ENCODE peak calls at places on chromosomes 5 and 9, in nine cellular contexts. P, J, U, X, V, L, F, N and D are unnamed samples.
A peak's percentile ranks its signal among the peaks of the same experiment; 100 is the strongest.

GRCh38 chr5:159936686-159937329 is 20.5 kb downstream of the ADRA1B start:
- DNase-seq in P (no peak), J (no peak), U (no peak), X (no peak), V (no peak), L (no peak), F (no peak), N (no peak), D (no peak)

GRCh38 chr5:61953913-61954312 is 352.1 kb upstream of the KIF2A start:
- DNase-seq in P (no peak), J (no peak), U (no peak), X (no peak), V (no peak), L (no peak), F (no peak), N (no peak), D (no peak)

GRCh38 chr5:152246401-152246800 is 158.7 kb downstream of the NMUR2 start:
- DNase-seq in P (no peak), J (no peak), U (no peak), X (no peak), V (no peak), L (no peak), F (no peak), N (no peak), D (peak; percentile 6)

GRCh38 chr5:96114736-96115466 is 153.2 kb upstream of the ELL2 start:
- DNase-seq in P (peak; percentile 60), J (no peak), U (peak; percentile 49), X (no peak), V (no peak), L (no peak), F (no peak), N (no peak), D (no peak)

GRCh38 chr5:79011219-79011836 is 26.2 kb upstream of the ARSB start:
- DNase-seq in P (peak; percentile 86), J (no peak), U (peak; percentile 19), X (no peak), V (no peak), L (peak; percentile 8), F (no peak), N (no peak), D (no peak)

GRCh38 chr5:96336351-96336985 is 96.6 kb downstream of the PCSK1 start:
- DNase-seq in P (peak; percentile 90), J (no peak), U (peak; percentile 85), X (no peak), V (peak; percentile 87), L (peak; percentile 80), F (peak; percentile 61), N (peak; percentile 76), D (peak; percentile 70)

GRCh38 chr9:110502842-110503241 is 76.7 kb downstream of the SVEP1 start:
- DNase-seq in P (no peak), J (no peak), U (no peak), X (no peak), V (no peak), L (no peak), F (no peak), N (no peak), D (no peak)

GRCh38 chr5:60415443-60415842 is 284.5 kb downstream of the DEPDC1B start:
- DNase-seq in P (no peak), J (no peak), U (no peak), X (no peak), V (no peak), L (no peak), F (no peak), N (no peak), D (no peak)

GRCh38 chr5:137708062-137708461 is 27.8 kb downstream of the KLHL3 start:
- DNase-seq in P (no peak), J (no peak), U (no peak), X (no peak), V (no peak), L (no peak), F (peak; percentile 14), N (no peak), D (no peak)

GRCh38 chr5:33583332-33583731 is 142.6 kb downstream of the TARS1 start:
- DNase-seq in P (no peak), J (no peak), U (no peak), X (no peak), V (no peak), L (no peak), F (no peak), N (peak; percentile 26), D (no peak)

GRCh38 chr9:68574150-68574549 is 33.5 kb upstream of the TMEM252 start:
- DNase-seq in P (no peak), J (no peak), U (no peak), X (no peak), V (no peak), L (no peak), F (no peak), N (no peak), D (no peak)

GRCh38 chr5:121974261-121974660 is 12.5 kb downstream of the SRFBP1 start:
- DNase-seq in P (no peak), J (no peak), U (no peak), X (no peak), V (no peak), L (no peak), F (no peak), N (no peak), D (no peak)

GRCh38 chr5:67249590-67249895 is 52.9 kb upstream of the CD180 start:
- DNase-seq in P (no peak), J (no peak), U (no peak), X (no peak), V (no peak), L (no peak), F (no peak), N (no peak), D (no peak)

GRCh38 chr9:12604154-12604825 is 88.9 kb upstream of the TYRP1 start:
- DNase-seq in P (peak; percentile 0), J (no peak), U (peak; percentile 1), X (no peak), V (no peak), L (no peak), F (peak; percentile 10), N (no peak), D (peak; percentile 82)

GRCh38 chr9:130118841-130119520 is 53.2 kb upstream of the NCS1 start:
- DNase-seq in P (peak; percentile 39), J (no peak), U (no peak), X (no peak), V (no peak), L (no peak), F (no peak), N (no peak), D (no peak)
- H3K4me3 ChIP-seq in P (no peak overlapping the region), J (no peak overlapping the region), U (no peak overlapping the region), X (no peak overlapping the region), V (no peak overlapping the region), L (no peak overlapping the region), F (no peak overlapping the region), N (no peak overlapping the region), D (no peak overlapping the region)

GRCh38 chr5:2180456-2180855 is 297.7 kb upstream of the IRX4 start:
- DNase-seq in P (no peak), J (no peak), U (no peak), X (no peak), V (peak; percentile 23), L (no peak), F (no peak), N (no peak), D (no peak)
- TF ChIP-seq CTCF in P (no peak), J (no peak), U (no peak), X (no peak), V (no peak), L (no peak), F (no peak), N (no peak), D (no peak)

GRCh38 chr9:71684566-71684965 is 83.7 kb downstream of the CEMIP2 start:
- DNase-seq in P (no peak), J (no peak), U (no peak), X (no peak), V (no peak), L (no peak), F (no peak), N (no peak), D (no peak)

GRCh38 chr9:71683598-71684235 is 84.6 kb downstream of the CEMIP2 start:
- DNase-seq in P (peak; percentile 44), J (peak; percentile 59), U (peak; percentile 54), X (no peak), V (no peak), L (no peak), F (peak; percentile 18), N (no peak), D (peak; percentile 82)

GRCh38 chr9:71681104-71681707 is 87.1 kb downstream of the CEMIP2 start:
- DNase-seq in P (peak; percentile 35), J (no peak), U (no peak), X (no peak), V (no peak), L (no peak), F (no peak), N (no peak), D (no peak)

GRCh38 chr9:71680189-71680983 is 87.9 kb downstream of the CEMIP2 start:
- DNase-seq in P (peak; percentile 63), J (no peak), U (peak; percentile 35), X (no peak), V (no peak), L (no peak), F (no peak), N (peak; percentile 97), D (no peak)

DNA sequence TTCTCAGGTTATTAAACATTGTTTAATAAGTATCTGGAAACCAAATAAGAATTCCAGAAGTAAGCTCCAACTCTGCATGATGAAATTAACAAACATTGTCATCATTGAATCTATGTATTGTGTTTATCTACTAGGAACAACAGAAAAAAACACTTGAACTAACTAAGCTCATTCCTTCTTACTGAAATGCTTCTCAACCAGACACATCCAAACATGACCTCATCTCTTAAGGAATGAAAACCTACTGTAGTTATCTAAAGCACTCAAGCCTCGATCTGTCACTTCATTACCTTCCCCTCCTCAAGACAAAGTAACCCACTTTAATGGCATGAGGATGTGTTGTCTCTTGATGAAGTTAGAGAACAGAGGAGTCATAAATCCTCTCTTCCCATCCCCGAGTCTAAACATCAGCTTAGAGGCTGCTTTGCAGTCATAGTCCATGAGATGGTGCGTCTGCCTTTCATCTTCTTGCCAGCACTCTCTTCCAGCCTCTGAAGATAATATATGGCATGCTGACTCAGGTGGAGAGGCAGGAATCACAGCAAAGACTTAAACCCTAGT is 86.5 kb downstream of the CEMIP2 start:
- DNase-seq in P (peak; percentile 72), J (no peak), U (peak; percentile 34), X (no peak), V (no peak), L (peak; percentile 21), F (no peak), N (peak; percentile 92), D (no peak)
- H3K4me3 ChIP-seq in P (no peak overlapping the region), J (no peak overlapping the region), U (no peak overlapping the region), X (no peak overlapping the region), V (no peak overlapping the region), L (no peak overlapping the region), F (no peak overlapping the region), N (no peak overlapping the region), D (no peak overlapping the region)

GRCh38 chr5:53206562-53206961 is 97.0 kb upstream of the MOCS2 start:
- DNase-seq in P (no peak), J (no peak), U (no peak), X (no peak), V (no peak), L (no peak), F (no peak), N (no peak), D (no peak)

GRCh38 chr5:53200309-53200708 is 90.8 kb upstream of the MOCS2 start:
- DNase-seq in P (no peak), J (no peak), U (no peak), X (no peak), V (no peak), L (no peak), F (no peak), N (no peak), D (no peak)

GRCh38 chr5:53199882-53200281 is 90.3 kb upstream of the MOCS2 start:
- DNase-seq in P (no peak), J (no peak), U (no peak), X (no peak), V (no peak), L (no peak), F (no peak), N (no peak), D (no peak)

GRCh38 chr5:53201746-53202145 is 92.2 kb upstream of the MOCS2 start:
- DNase-seq in P (no peak), J (no peak), U (no peak), X (no peak), V (no peak), L (no peak), F (no peak), N (no peak), D (no peak)
- TF ChIP-seq CTCF in P (no peak), J (no peak), U (peak; percentile 2), X (no peak), V (no peak), L (peak; percentile 14), F (no peak), N (peak; percentile 24), D (peak; percentile 16)